ENCODE peak calls at places on chromosomes 4 and X, in five cellular contexts. R is cardiac fibroblast, U is WTC11, F is colonic mucosa, H is endothelial cell. D is an unnamed sample.

GRCh38 chr4:66558651-66559050 is 888.4 kb upstream of the EPHA5 start:
- DNase-seq in U (no peak), R (peak; percentile 32), F (no peak), H (no peak), D (no peak)

GRCh38 chrX:153321381-153322105 is at the start of gene PNMA6F:
- DNase-seq in F (no peak), R (no peak), U (no peak), H (no peak), D (no peak)

GRCh38 chr4:114027596-114027995 is 48.1 kb upstream of the ARSJ start:
- DNase-seq in U (no peak), F (no peak), R (no peak), H (no peak), D (no peak)

GRCh38 chr4:158020175-158020574 is 152.7 kb downstream of the GASK1B start:
- DNase-seq in U (no peak), H (no peak), R (peak; percentile 89), F (peak; percentile 36), D (peak; percentile 69)

GRCh38 chr4:576245-576821 is at the start of gene TMEM271:
- DNase-seq in H (no peak), F (no peak), R (no peak), U (peak; percentile 55), D (no peak)

GRCh38 chrX:154396948-154397887 is 959 bp upstream of the RPL10 start:
- DNase-seq in H (peak; percentile 64), R (peak; percentile 65), U (peak; percentile 44), F (peak; percentile 80), D (no peak)

GRCh38 chr4:53644607-53645006 is 53.3 kb upstream of the LNX1 start:
- DNase-seq in U (no peak), H (no peak), R (no peak), F (peak; percentile 95), D (no peak)

GRCh38 chr4:38706301-38706700 is 42.3 kb downstream of the KLF3 start:
- DNase-seq in H (no peak), U (no peak), F (no peak), R (no peak), D (no peak)

GRCh38 chrX:13101439-13102139 is 57.2 kb upstream of the FAM9C start:
- DNase-seq in R (peak; percentile 91), H (no peak), U (no peak), F (peak; percentile 83), D (peak; percentile 82)

GRCh38 chr4:11341337-11342043 is 87.2 kb downstream of the HS3ST1 start:
- DNase-seq in R (no peak), H (no peak), U (no peak), F (no peak), D (no peak)
- TF ChIP-seq CTCF in R (no peak), H (no peak), U (no peak), F (no peak), D (no peak)

GRCh38 chr4:103074598-103075434 is 1.7 kb downstream of the SLC9B2 start:
- DNase-seq in U (no peak), H (no peak), F (no peak), R (no peak), D (no peak)

GRCh38 chr4:103076777-103077347 is 301 bp upstream of the SLC9B2 start:
- DNase-seq in F (no peak), U (no peak), R (no peak), H (no peak), D (no peak)

GRCh38 chr4:103075435-103075893 is 1.1 kb downstream of the SLC9B2 start:
- DNase-seq in H (no peak), U (no peak), R (peak; percentile 48), F (no peak), D (peak; percentile 41)

GRCh38 chr4:103074039-103074438 is 2.5 kb downstream of the SLC9B2 start:
- DNase-seq in F (no peak), H (no peak), U (no peak), R (no peak), D (no peak)

GRCh38 chr4:103075894-103076776 is at the start of gene SLC9B2:
- DNase-seq in F (peak; percentile 52), H (peak; percentile 59), U (peak; percentile 71), R (peak; percentile 74), D (peak; percentile 56)
- TF ChIP-seq CTCF in F (no peak), H (no peak), U (no peak), R (peak; percentile 19), D (peak; percentile 36)

DNA sequence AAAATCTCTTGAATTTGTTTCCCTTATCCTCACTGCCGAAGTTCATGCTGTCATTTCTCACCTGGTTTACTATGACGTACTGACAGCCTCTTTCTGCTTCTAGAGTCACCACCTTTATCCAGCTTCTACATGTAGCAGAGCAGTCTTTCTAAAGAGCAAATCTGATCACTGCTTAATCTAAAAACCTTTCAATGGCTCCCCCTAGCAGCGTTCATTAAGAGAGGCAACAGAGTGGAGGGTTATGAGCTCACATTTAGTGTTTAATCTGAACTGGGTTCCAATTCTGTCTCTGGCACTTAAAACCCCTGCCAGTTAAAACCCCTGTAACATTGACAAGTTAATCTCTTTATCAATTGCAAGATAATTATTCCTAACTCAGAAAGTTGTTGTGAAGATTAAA is 4.4 kb downstream of the RBPJ start:
- DNase-seq in U (no peak), H (no peak), F (no peak), R (peak; percentile 47), D (peak; percentile 50)
- TF ChIP-seq CTCF in U (no peak), H (no peak), F (no peak), R (peak; percentile 51), D (peak; percentile 74)

GRCh38 chr4:76611611-76612010 is 176.6 kb downstream of the SHROOM3 start:
- DNase-seq in R (no peak), F (peak; percentile 83), H (no peak), U (no peak), D (no peak)
- TF ChIP-seq CTCF in R (no peak), F (no peak), H (no peak), U (no peak), D (no peak)

DNA sequence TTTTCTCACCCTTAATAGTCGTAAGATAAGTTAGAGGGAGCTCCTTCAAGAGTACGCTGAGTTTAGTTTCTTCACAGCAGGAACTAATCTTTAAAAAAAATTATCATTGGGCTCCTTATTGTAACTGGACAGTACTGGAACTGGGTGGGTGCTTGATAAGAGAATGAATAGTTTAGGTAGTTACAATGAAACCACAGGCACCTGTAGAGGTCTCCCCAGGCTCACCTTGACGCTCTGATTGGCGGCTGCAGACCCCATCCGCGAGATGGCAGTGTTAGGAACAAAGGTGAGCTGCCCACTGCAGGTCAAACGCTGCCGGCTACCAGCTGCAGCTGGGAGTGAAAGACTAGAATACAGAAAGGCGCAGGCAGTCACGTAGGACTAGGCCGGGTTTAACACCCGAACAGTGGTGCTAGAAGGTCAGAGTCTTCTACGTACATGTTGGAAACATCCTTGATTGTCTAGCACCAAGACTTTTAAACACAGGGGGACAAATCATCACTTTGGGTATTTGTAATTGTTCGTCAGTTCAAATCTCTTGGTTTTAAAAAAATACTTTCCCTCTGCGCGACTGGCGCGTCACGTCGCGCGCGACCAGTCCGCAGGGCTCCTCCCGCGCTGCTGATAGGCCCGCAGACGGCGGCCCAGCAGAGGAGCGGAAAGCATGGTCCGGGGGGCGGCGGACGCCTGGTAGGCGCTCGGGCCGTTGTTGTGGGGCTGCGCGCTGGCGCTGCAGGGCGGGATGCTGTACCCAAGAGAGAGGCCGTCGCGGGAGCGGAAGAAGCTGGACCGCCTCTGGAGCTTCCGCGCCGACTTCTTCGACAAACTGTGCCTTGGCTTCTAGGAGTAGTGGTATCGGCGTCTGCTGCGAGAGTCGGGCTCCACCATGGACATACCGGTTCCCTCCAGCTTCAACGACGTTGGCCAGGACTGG is 45.6 kb downstream of the SMARCA5 start:
- DNase-seq in F (peak; percentile 85), H (peak; percentile 65), R (peak; percentile 58), U (peak; percentile 86), D (no peak)
- TF ChIP-seq CTCF in F (peak; percentile 27), H (peak; percentile 19), R (peak; percentile 40), U (peak; percentile 40), D (peak; percentile 43)

GRCh38 chr4:23966720-23967119 is 76.9 kb upstream of the PPARGC1A start:
- DNase-seq in R (peak; percentile 25), H (no peak), U (peak; percentile 32), F (no peak), D (no peak)
- TF ChIP-seq CTCF in R (peak; percentile 22), H (peak; percentile 29), U (peak; percentile 34), F (peak; percentile 24), D (no peak)

GRCh38 chrX:45868425-45868824 is 667.7 kb upstream of the DIPK2B start:
- DNase-seq in R (no peak), H (no peak), F (no peak), U (no peak), D (no peak)

GRCh38 chrX:45872480-45872879 is 671.8 kb upstream of the DIPK2B start:
- DNase-seq in U (no peak), F (no peak), R (no peak), H (no peak), D (no peak)
- TF ChIP-seq CTCF in U (no peak), F (no peak), R (no peak), H (no peak), D (no peak)

DNA sequence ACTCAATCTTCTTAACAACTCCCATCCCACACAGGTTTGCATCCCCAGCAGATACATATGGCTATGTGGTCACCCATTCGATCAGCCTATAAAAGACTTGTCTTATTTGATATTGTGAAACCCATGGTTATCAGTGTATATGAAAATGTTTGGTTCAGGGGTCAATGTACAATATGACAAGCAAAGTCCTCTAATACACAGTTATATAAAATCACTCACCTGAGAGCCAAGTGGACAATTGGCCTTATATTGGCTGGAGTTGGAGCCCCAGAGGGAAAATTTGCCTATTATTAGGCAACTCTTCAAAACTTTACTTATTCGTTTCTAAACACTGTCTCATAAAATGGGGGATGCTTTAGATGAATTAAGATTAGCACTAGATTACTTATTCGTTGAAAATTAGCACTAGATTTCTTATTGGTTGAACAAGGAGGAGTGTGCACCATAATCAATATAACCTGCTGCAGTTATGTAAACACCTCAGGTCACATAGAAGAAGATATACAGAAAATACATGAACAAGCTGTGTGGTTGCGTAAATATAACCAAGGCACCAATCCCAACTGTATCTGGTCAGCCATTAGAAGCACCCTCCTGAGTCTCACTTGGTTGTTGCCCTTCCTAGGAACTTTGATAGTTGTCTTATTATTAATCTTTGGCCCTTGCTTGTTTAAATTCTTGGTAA is 10.7 kb upstream of the ADH4 start:
- DNase-seq in U (no peak), H (no peak), F (no peak), R (no peak), D (no peak)
- TF ChIP-seq CTCF in U (no peak), H (no peak), F (no peak), R (no peak), D (no peak)

DNA sequence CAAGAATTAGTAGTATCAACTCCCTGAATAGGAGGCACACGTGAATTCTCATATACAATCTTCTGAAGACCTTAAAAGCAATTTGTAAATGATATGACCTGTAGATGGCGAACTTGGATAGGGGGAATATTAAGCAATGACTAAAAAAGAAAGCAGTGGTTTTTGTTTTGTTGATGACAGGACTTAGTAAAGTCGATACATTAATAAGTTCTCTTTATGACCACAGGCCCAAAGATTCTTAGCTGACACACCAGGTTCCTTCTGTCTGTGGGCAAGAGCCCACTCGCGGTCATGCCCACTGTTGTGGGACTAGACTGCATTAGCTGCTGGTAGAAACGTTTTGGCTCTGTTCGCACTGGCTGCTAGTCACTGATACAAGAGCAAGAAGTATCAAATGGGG is 30.8 kb downstream of the ALPK1 start:
- DNase-seq in H (no peak), R (peak; percentile 73), F (no peak), U (no peak), D (peak; percentile 58)
- TF ChIP-seq CTCF in H (no peak), R (peak; percentile 46), F (peak; percentile 18), U (peak; percentile 36), D (peak; percentile 83)